ENCODE peak calls at places on chromosomes 3 and 15, in six cellular contexts. One of them, this sample, is unnamed.

GRCh38 chr3:3998140-3998977 is 199.1 kb downstream of the LRRN1 start:
- DNase-seq in OCI-LY7: peak
- DNase-seq in HCT116: peak
- DNase-seq in GM23248: peak
- DNase-seq in GM23338: peak
- DNase-seq in hepatocyte: peak
- DNase-seq in this sample: peak

GRCh38 chr15:80588801-80589200 is 106.3 kb upstream of the ABHD17C start:
- DNase-seq in OCI-LY7: no peak
- DNase-seq in HCT116: no peak
- DNase-seq in GM23248: peak
- DNase-seq in GM23338: no peak
- DNase-seq in hepatocyte: peak
- DNase-seq in this sample: no peak

GRCh38 chr3:186209810-186210752 is 101.2 kb upstream of the ETV5 start:
- DNase-seq in OCI-LY7: peak
- DNase-seq in HCT116: no peak
- DNase-seq in GM23248: peak
- DNase-seq in GM23338: peak
- DNase-seq in hepatocyte: peak
- DNase-seq in this sample: peak

GRCh38 chr3:108117245-108117644 is 26.4 kb upstream of the CD47 start:
- DNase-seq in OCI-LY7: no peak
- DNase-seq in HCT116: no peak
- DNase-seq in GM23248: peak
- DNase-seq in GM23338: no peak
- DNase-seq in hepatocyte: no peak
- DNase-seq in this sample: no peak

GRCh38 chr3:141397996-141398395 is 29.7 kb downstream of the ZBTB38 start:
- DNase-seq in OCI-LY7: no peak
- DNase-seq in HCT116: no peak
- DNase-seq in GM23248: no peak
- DNase-seq in GM23338: no peak
- DNase-seq in hepatocyte: no peak
- DNase-seq in this sample: no peak

GRCh38 chr15:80174017-80174746 is 21.4 kb downstream of the FAH start:
- DNase-seq in OCI-LY7: no peak
- DNase-seq in HCT116: no peak
- DNase-seq in GM23248: peak
- DNase-seq in GM23338: no peak
- DNase-seq in hepatocyte: no peak
- DNase-seq in this sample: no peak

GRCh38 chr3:10770981-10771380 is 45.0 kb upstream of the SLC6A11 start:
- DNase-seq in OCI-LY7: no peak
- DNase-seq in HCT116: no peak
- DNase-seq in GM23248: no peak
- DNase-seq in GM23338: no peak
- DNase-seq in hepatocyte: no peak
- DNase-seq in this sample: no peak

GRCh38 chr3:139655880-139656279 is 21.9 kb downstream of the NMNAT3 start:
- DNase-seq in OCI-LY7: no peak
- DNase-seq in HCT116: no peak
- DNase-seq in GM23248: peak
- DNase-seq in GM23338: no peak
- DNase-seq in hepatocyte: peak
- DNase-seq in this sample: no peak

GRCh38 chr3:155064920-155065319 is 15.2 kb upstream of the MME start:
- DNase-seq in OCI-LY7: no peak
- DNase-seq in HCT116: no peak
- DNase-seq in GM23248: peak
- DNase-seq in GM23338: no peak
- DNase-seq in hepatocyte: no peak
- DNase-seq in this sample: no peak

GRCh38 chr15:58501636-58502178 is 69.9 kb downstream of the LIPC start:
- DNase-seq in OCI-LY7: no peak
- DNase-seq in HCT116: no peak
- DNase-seq in GM23248: peak
- DNase-seq in GM23338: no peak
- DNase-seq in hepatocyte: no peak
- DNase-seq in this sample: no peak

GRCh38 chr3:194070634-194071409 is 65.1 kb upstream of the HES1 start:
- DNase-seq in OCI-LY7: peak
- DNase-seq in HCT116: peak
- DNase-seq in GM23248: peak
- DNase-seq in GM23338: peak
- DNase-seq in hepatocyte: peak
- DNase-seq in this sample: peak

GRCh38 chr15:99925661-99926461 is 192.6 kb upstream of the LYSMD4 start:
- DNase-seq in OCI-LY7: no peak
- DNase-seq in HCT116: peak
- DNase-seq in GM23248: peak
- DNase-seq in GM23338: peak
- DNase-seq in hepatocyte: peak
- DNase-seq in this sample: peak

GRCh38 chr3:104349836-104350235 is 1016.9 kb upstream of the ALCAM start:
- DNase-seq in OCI-LY7: no peak
- DNase-seq in HCT116: no peak
- DNase-seq in GM23248: no peak
- DNase-seq in GM23338: no peak
- DNase-seq in hepatocyte: no peak
- DNase-seq in this sample: no peak

GRCh38 chr3:189292667-189293478 is 121.1 kb downstream of the TPRG1 start:
- DNase-seq in OCI-LY7: no peak
- DNase-seq in HCT116: no peak
- DNase-seq in GM23248: no peak
- DNase-seq in GM23338: no peak
- DNase-seq in hepatocyte: no peak
- DNase-seq in this sample: no peak

GRCh38 chr3:154851644-154852043 is 228.5 kb upstream of the MME start:
- DNase-seq in OCI-LY7: no peak
- DNase-seq in HCT116: no peak
- DNase-seq in GM23248: no peak
- DNase-seq in GM23338: no peak
- DNase-seq in hepatocyte: no peak
- DNase-seq in this sample: no peak

GRCh38 chr3:195260286-195260905 is 10.6 kb downstream of the XXYLT1 start:
- DNase-seq in OCI-LY7: no peak
- DNase-seq in HCT116: no peak
- DNase-seq in GM23248: peak
- DNase-seq in GM23338: peak
- DNase-seq in hepatocyte: peak
- DNase-seq in this sample: peak

GRCh38 chr3:14602006-14602803 is 49.4 kb upstream of the CCDC174 start:
- DNase-seq in OCI-LY7: no peak
- DNase-seq in HCT116: no peak
- DNase-seq in GM23248: no peak
- DNase-seq in GM23338: peak
- DNase-seq in hepatocyte: peak
- DNase-seq in this sample: peak

DNA sequence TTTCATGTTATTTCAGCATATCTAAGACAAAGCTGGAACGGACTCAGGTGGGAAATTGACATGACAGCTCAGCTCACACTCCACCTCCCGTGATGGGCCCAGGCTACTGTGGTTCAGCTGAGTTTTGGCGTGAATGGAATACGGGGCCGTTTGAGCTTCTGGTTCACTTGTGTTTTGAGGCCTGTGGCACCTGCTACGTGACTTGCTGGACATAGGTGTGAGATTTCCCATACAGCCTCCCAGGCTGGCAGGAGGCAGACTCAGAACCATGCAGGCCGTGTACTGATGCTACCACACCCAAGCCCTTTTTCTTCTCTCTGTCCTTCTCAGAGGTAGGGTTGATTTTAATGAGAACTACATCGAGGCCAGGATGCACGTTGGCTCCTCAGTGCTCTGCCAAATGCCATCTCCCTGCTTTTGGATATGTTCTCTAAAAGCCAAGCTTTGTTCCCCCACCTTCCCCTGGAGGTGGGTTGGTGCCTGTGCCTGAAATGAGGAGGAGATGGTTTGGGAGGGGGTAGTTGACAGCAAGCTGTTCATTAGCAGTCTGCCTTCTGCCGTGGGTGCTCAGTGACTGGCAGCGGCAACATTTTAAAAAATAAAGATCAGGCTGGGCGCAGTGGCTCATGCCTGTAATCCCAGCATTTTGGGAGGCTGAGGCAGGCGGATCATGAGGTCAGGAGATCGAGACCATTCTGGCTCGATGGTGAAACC is 48.7 kb downstream of the TRAK1 start:
- DNase-seq in OCI-LY7: no peak
- DNase-seq in HCT116: no peak
- DNase-seq in GM23248: no peak
- DNase-seq in GM23338: no peak
- DNase-seq in hepatocyte: no peak
- DNase-seq in this sample: no peak
- TF ChIP-seq EZH2phosphoT487 in OCI-LY7: no peak
- TF ChIP-seq EZH2phosphoT487 in HCT116: no peak
- TF ChIP-seq EZH2phosphoT487 in GM23248: no peak
- TF ChIP-seq EZH2phosphoT487 in GM23338: no peak
- TF ChIP-seq EZH2phosphoT487 in hepatocyte: no peak
- TF ChIP-seq EZH2phosphoT487 in this sample: no peak

DNA sequence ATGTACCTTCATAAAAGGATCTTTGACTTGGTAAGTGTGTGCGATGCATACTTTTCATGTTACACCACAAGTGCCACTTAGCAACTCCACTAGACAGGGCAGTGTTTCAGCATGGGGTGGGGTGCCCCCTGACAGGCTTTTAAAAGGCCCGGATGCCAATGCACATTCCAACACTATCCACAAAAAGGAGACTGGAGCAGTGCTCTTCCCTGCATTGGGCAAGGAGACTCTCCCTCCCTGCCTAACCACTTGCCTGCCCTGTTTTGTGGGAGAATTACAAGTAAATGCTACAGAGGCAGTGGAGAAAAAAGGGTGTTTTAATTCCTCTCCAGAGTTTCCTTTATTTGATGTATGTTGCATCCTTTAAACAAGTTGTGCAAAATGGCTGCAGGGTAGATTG is 1.7 kb upstream of the RARB start:
- DNase-seq in OCI-LY7: no peak
- DNase-seq in HCT116: no peak
- DNase-seq in GM23248: no peak
- DNase-seq in GM23338: peak
- DNase-seq in hepatocyte: no peak
- DNase-seq in this sample: no peak
- TF ChIP-seq EZH2phosphoT487 in OCI-LY7: no peak
- TF ChIP-seq EZH2phosphoT487 in HCT116: no peak
- TF ChIP-seq EZH2phosphoT487 in GM23248: no peak
- TF ChIP-seq EZH2phosphoT487 in GM23338: no peak
- TF ChIP-seq EZH2phosphoT487 in hepatocyte: no peak
- TF ChIP-seq EZH2phosphoT487 in this sample: no peak

DNA sequence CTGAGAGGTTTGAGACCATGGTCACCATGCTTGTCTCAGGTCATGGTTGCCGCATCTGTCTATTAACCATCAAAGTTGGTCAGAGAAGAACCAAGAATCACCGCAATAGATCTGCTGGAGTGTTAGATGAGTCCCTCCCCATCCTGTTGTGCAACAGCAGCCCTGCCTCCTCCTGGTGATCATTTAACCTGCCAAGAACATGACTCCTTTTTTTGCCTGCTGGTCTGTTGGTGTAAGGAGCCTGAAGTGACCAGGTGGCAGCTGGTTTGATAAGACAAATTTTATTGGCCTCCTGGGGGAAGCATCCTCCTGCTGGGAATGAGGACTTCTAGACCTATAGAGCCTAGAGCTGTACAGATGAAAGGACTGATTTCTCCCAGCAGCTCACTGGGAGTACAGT is 43.5 kb upstream of the RAF1 start:
- DNase-seq in OCI-LY7: no peak
- DNase-seq in HCT116: no peak
- DNase-seq in GM23248: peak
- DNase-seq in GM23338: no peak
- DNase-seq in hepatocyte: peak
- DNase-seq in this sample: no peak
- TF ChIP-seq EZH2phosphoT487 in OCI-LY7: no peak
- TF ChIP-seq EZH2phosphoT487 in HCT116: no peak
- TF ChIP-seq EZH2phosphoT487 in GM23248: no peak
- TF ChIP-seq EZH2phosphoT487 in GM23338: no peak
- TF ChIP-seq EZH2phosphoT487 in hepatocyte: no peak
- TF ChIP-seq EZH2phosphoT487 in this sample: no peak

GRCh38 chr3:46353639-46354410 is at the start of gene CCR2:
- DNase-seq in OCI-LY7: no peak
- DNase-seq in HCT116: no peak
- DNase-seq in GM23248: no peak
- DNase-seq in GM23338: no peak
- DNase-seq in hepatocyte: peak
- DNase-seq in this sample: no peak

GRCh38 chr3:46353090-46353489 is 821 bp upstream of the CCR2 start:
- DNase-seq in OCI-LY7: no peak
- DNase-seq in HCT116: no peak
- DNase-seq in GM23248: no peak
- DNase-seq in GM23338: no peak
- DNase-seq in hepatocyte: no peak
- DNase-seq in this sample: no peak

GRCh38 chr3:46354984-46355383 is 1.1 kb downstream of the CCR2 start:
- DNase-seq in OCI-LY7: no peak
- DNase-seq in HCT116: no peak
- DNase-seq in GM23248: no peak
- DNase-seq in GM23338: no peak
- DNase-seq in hepatocyte: no peak
- DNase-seq in this sample: no peak

GRCh38 chr3:46356909-46357308 is 3.0 kb downstream of the CCR2 start:
- DNase-seq in OCI-LY7: no peak
- DNase-seq in HCT116: no peak
- DNase-seq in GM23248: no peak
- DNase-seq in GM23338: no peak
- DNase-seq in hepatocyte: no peak
- DNase-seq in this sample: no peak

GRCh38 chr3:46354478-46354877 is 567 bp downstream of the CCR2 start:
- DNase-seq in OCI-LY7: no peak
- DNase-seq in HCT116: no peak
- DNase-seq in GM23248: no peak
- DNase-seq in GM23338: no peak
- DNase-seq in hepatocyte: no peak
- DNase-seq in this sample: no peak
- TF ChIP-seq EZH2phosphoT487 in OCI-LY7: no peak
- TF ChIP-seq EZH2phosphoT487 in HCT116: no peak
- TF ChIP-seq EZH2phosphoT487 in GM23248: no peak
- TF ChIP-seq EZH2phosphoT487 in GM23338: no peak
- TF ChIP-seq EZH2phosphoT487 in hepatocyte: no peak
- TF ChIP-seq EZH2phosphoT487 in this sample: no peak

GRCh38 chr3:68904064-68904463 is 28.3 kb downstream of the TAFA4 start:
- DNase-seq in OCI-LY7: no peak
- DNase-seq in HCT116: no peak
- DNase-seq in GM23248: no peak
- DNase-seq in GM23338: no peak
- DNase-seq in hepatocyte: no peak
- DNase-seq in this sample: no peak
- TF ChIP-seq EZH2phosphoT487 in OCI-LY7: no peak
- TF ChIP-seq EZH2phosphoT487 in HCT116: no peak
- TF ChIP-seq EZH2phosphoT487 in GM23248: no peak
- TF ChIP-seq EZH2phosphoT487 in GM23338: no peak
- TF ChIP-seq EZH2phosphoT487 in hepatocyte: no peak
- TF ChIP-seq EZH2phosphoT487 in this sample: no peak

GRCh38 chr3:151879684-151880282 is 6.3 kb downstream of the SUCNR1 start:
- DNase-seq in OCI-LY7: no peak
- DNase-seq in HCT116: no peak
- DNase-seq in GM23248: no peak
- DNase-seq in GM23338: no peak
- DNase-seq in hepatocyte: no peak
- DNase-seq in this sample: no peak
- TF ChIP-seq EZH2phosphoT487 in OCI-LY7: no peak
- TF ChIP-seq EZH2phosphoT487 in HCT116: no peak
- TF ChIP-seq EZH2phosphoT487 in GM23248: no peak
- TF ChIP-seq EZH2phosphoT487 in GM23338: no peak
- TF ChIP-seq EZH2phosphoT487 in hepatocyte: no peak
- TF ChIP-seq EZH2phosphoT487 in this sample: no peak